ENCODE peak calls at places on chromosome 5, in eight cellular contexts. One of them, this sample, is unnamed.

GRCh38 chr5:103938151-103938671 is 375.6 kb upstream of the NUDT12 start:
- DNase-seq in sciatic nerve: no peak
- DNase-seq in sigmoid colon: no peak
- DNase-seq in KBM-7: no peak
- DNase-seq in midbrain: no peak
- DNase-seq in mesendoderm: no peak
- DNase-seq in ovary: no peak
- DNase-seq in activated T-helper 1 cell treated with anti-CD3 and anti-CD28 coated beads, Interleukin-2, amount 50 U/mL, for 16 hours: no peak
- DNase-seq in this sample: no peak

GRCh38 chr5:37665889-37666288 is 174.0 kb downstream of the GDNF start:
- DNase-seq in midbrain: peak; percentile 44
- DNase-seq in mesendoderm: no peak
- DNase-seq in ovary: peak; percentile 15
- DNase-seq in sciatic nerve: no peak
- DNase-seq in KBM-7: no peak
- DNase-seq in activated T-helper 1 cell treated with anti-CD3 and anti-CD28 coated beads, Interleukin-2, amount 50 U/mL, for 16 hours: no peak
- DNase-seq in sigmoid colon: peak; percentile 83
- DNase-seq in this sample: no peak

GRCh38 chr5:134889335-134889734 is 15.2 kb downstream of the TXNDC15 start:
- DNase-seq in ovary: no peak
- DNase-seq in sciatic nerve: no peak
- DNase-seq in activated T-helper 1 cell treated with anti-CD3 and anti-CD28 coated beads, Interleukin-2, amount 50 U/mL, for 16 hours: no peak
- DNase-seq in KBM-7: no peak
- DNase-seq in mesendoderm: no peak
- DNase-seq in midbrain: no peak
- DNase-seq in sigmoid colon: no peak
- DNase-seq in this sample: no peak

GRCh38 chr5:42811591-42812392 is at the start of gene SELENOP:
- DNase-seq in sciatic nerve: peak; percentile 72
- DNase-seq in mesendoderm: peak; percentile 87
- DNase-seq in activated T-helper 1 cell treated with anti-CD3 and anti-CD28 coated beads, Interleukin-2, amount 50 U/mL, for 16 hours: no peak
- DNase-seq in sigmoid colon: peak; percentile 81
- DNase-seq in midbrain: peak; percentile 89
- DNase-seq in KBM-7: no peak
- DNase-seq in ovary: peak; percentile 79
- DNase-seq in this sample: peak; percentile 77

GRCh38 chr5:132050136-132050535 is 10.3 kb upstream of the IL3 start:
- DNase-seq in sciatic nerve: peak; percentile 60
- DNase-seq in sigmoid colon: peak; percentile 63
- DNase-seq in midbrain: peak; percentile 34
- DNase-seq in KBM-7: peak; percentile 60
- DNase-seq in mesendoderm: no peak
- DNase-seq in activated T-helper 1 cell treated with anti-CD3 and anti-CD28 coated beads, Interleukin-2, amount 50 U/mL, for 16 hours: no peak
- DNase-seq in ovary: no peak
- DNase-seq in this sample: no peak

GRCh38 chr5:103849934-103850333 is 287.3 kb upstream of the NUDT12 start:
- DNase-seq in mesendoderm: no peak
- DNase-seq in midbrain: no peak
- DNase-seq in sciatic nerve: no peak
- DNase-seq in activated T-helper 1 cell treated with anti-CD3 and anti-CD28 coated beads, Interleukin-2, amount 50 U/mL, for 16 hours: no peak
- DNase-seq in KBM-7: no peak
- DNase-seq in ovary: no peak
- DNase-seq in sigmoid colon: no peak
- DNase-seq in this sample: no peak

GRCh38 chr5:112146323-112146848 is 272.7 kb downstream of the EPB41L4A start:
- DNase-seq in mesendoderm: no peak
- DNase-seq in sigmoid colon: peak; percentile 78
- DNase-seq in midbrain: no peak
- DNase-seq in activated T-helper 1 cell treated with anti-CD3 and anti-CD28 coated beads, Interleukin-2, amount 50 U/mL, for 16 hours: no peak
- DNase-seq in sciatic nerve: no peak
- DNase-seq in KBM-7: no peak
- DNase-seq in ovary: no peak
- DNase-seq in this sample: no peak

GRCh38 chr5:50716134-50716533 is 49.7 kb downstream of the PARP8 start:
- DNase-seq in sciatic nerve: no peak
- DNase-seq in sigmoid colon: no peak
- DNase-seq in KBM-7: no peak
- DNase-seq in activated T-helper 1 cell treated with anti-CD3 and anti-CD28 coated beads, Interleukin-2, amount 50 U/mL, for 16 hours: no peak
- DNase-seq in mesendoderm: no peak
- DNase-seq in ovary: no peak
- DNase-seq in midbrain: no peak
- DNase-seq in this sample: no peak

GRCh38 chr5:150492621-150493020 is 15.3 kb upstream of the NDST1 start:
- DNase-seq in KBM-7: no peak
- DNase-seq in ovary: no peak
- DNase-seq in activated T-helper 1 cell treated with anti-CD3 and anti-CD28 coated beads, Interleukin-2, amount 50 U/mL, for 16 hours: no peak
- DNase-seq in sciatic nerve: no peak
- DNase-seq in midbrain: no peak
- DNase-seq in sigmoid colon: no peak
- DNase-seq in mesendoderm: no peak
- DNase-seq in this sample: no peak